ENCODE peak calls at places on chromosome 18, in six cellular contexts. R is Caco-2, F is astrocyte of the cerebellum, W is kidney, Y is mesendoderm, I is H7. D is an unnamed sample.

GRCh38 chr18:31773774-31774476 is 13.2 kb upstream of the SLC25A52 start:
- DNase-seq in F (no peak), R (no peak), I (no peak), Y (no peak), W (no peak), D (no peak)

GRCh38 chr18:58102875-58103274 is 58.8 kb downstream of the NEDD4L start:
- DNase-seq in I (no peak), F (no peak), Y (no peak), R (no peak), W (no peak), D (no peak)

GRCh38 chr18:45571714-45572113 is 43.6 kb upstream of the SLC14A2 start:
- DNase-seq in W (no peak), F (no peak), R (no peak), Y (no peak), I (peak), D (no peak)

GRCh38 chr18:67672719-67673118 is 156.2 kb upstream of the DSEL start:
- DNase-seq in Y (no peak), F (no peak), R (no peak), I (peak), W (no peak), D (no peak)

GRCh38 chr18:54734059-54734458 is 94.2 kb upstream of the RAB27B start:
- DNase-seq in R (no peak), Y (no peak), F (peak), I (no peak), W (no peak), D (peak)

GRCh38 chr18:79856119-79857080 is 58.7 kb downstream of the KCNG2 start:
- DNase-seq in Y (peak), R (peak), I (peak), W (no peak), F (no peak), D (peak)

GRCh38 chr18:60391571-60392226 is 19.1 kb upstream of the MC4R start:
- DNase-seq in F (no peak), R (no peak), W (no peak), I (no peak), Y (no peak), D (no peak)

GRCh38 chr18:57107141-57107832 is 39.6 kb upstream of the BOD1L2 start:
- DNase-seq in F (peak), W (no peak), Y (peak), R (peak), I (peak), D (peak)

GRCh38 chr18:47345996-47346395 is 94.5 kb upstream of the SKOR2 start:
- DNase-seq in W (no peak), F (no peak), Y (no peak), R (no peak), I (no peak), D (no peak)

GRCh38 chr18:24396082-24396623 is 1.5 kb downstream of the OSBPL1A start:
- DNase-seq in F (no peak), W (no peak), Y (no peak), I (no peak), R (no peak), D (no peak)
- H3K4me3 ChIP-seq in F (peak), W (no peak), Y (no peak), I (peak), R (no peak), D (peak)

GRCh38 chr18:63159590-63159989 is 160.0 kb downstream of the BCL2 start:
- DNase-seq in I (no peak), F (no peak), Y (no peak), R (no peak), W (no peak), D (no peak)

GRCh38 chr18:63162271-63163014 is 157.1 kb downstream of the BCL2 start:
- DNase-seq in F (no peak), W (no peak), I (no peak), Y (no peak), R (no peak), D (no peak)

GRCh38 chr18:63160172-63160995 is 159.2 kb downstream of the BCL2 start:
- DNase-seq in R (no peak), W (no peak), F (no peak), I (no peak), Y (no peak), D (no peak)

GRCh38 chr18:63161728-63162195 is 157.8 kb downstream of the BCL2 start:
- DNase-seq in Y (no peak), W (no peak), F (peak), R (peak), I (no peak), D (peak)

DNA sequence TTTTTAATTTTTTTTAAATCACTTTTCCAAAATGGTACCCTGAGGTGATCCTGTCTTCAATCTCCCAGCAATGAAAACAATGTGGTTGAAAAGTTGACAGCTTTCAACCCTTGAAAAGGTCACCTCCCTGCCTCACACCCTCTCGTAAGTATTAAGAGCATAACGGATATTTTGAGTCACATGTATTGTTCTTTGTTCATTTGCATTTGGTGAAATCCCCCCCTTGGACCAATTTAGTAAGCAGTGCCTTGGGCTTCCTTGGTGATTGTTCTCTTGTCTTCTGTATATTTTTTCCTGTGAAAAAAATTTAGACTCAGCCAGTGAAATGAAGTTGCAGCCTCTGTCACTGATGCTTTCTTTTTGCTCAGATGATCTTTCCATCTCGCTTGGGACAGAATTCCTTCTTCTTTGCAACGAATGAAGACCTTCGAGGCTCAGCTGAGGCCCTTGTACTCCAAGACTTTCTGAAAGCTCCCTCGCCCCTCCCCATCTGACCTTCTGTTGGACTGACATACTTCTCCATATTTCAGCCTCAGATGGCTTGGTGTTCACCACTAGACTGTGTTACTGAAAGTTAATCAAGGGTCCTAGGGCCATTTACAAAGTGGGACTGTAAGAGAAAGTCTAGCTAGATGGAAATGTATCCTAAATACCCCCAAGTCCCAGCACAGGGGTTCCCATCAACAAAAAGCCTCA is 158.4 kb downstream of the BCL2 start:
- DNase-seq in I (no peak), F (no peak), Y (no peak), W (no peak), R (no peak), D (no peak)
- H3K4me3 ChIP-seq in I (no peak), F (no peak), Y (no peak), W (no peak), R (no peak), D (no peak)

GRCh38 chr18:4453712-4454547 is 1.2 kb downstream of the DLGAP1 start:
- DNase-seq in Y (peak), W (peak), F (no peak), R (no peak), I (peak), D (no peak)

GRCh38 chr18:4454548-4455112 is 477 bp downstream of the DLGAP1 start:
- DNase-seq in Y (no peak), R (no peak), I (peak), W (peak), F (no peak), D (no peak)

GRCh38 chr18:4450065-4450676 is 4.9 kb downstream of the DLGAP1 start:
- DNase-seq in I (no peak), W (no peak), R (no peak), F (no peak), Y (peak), D (no peak)

DNA sequence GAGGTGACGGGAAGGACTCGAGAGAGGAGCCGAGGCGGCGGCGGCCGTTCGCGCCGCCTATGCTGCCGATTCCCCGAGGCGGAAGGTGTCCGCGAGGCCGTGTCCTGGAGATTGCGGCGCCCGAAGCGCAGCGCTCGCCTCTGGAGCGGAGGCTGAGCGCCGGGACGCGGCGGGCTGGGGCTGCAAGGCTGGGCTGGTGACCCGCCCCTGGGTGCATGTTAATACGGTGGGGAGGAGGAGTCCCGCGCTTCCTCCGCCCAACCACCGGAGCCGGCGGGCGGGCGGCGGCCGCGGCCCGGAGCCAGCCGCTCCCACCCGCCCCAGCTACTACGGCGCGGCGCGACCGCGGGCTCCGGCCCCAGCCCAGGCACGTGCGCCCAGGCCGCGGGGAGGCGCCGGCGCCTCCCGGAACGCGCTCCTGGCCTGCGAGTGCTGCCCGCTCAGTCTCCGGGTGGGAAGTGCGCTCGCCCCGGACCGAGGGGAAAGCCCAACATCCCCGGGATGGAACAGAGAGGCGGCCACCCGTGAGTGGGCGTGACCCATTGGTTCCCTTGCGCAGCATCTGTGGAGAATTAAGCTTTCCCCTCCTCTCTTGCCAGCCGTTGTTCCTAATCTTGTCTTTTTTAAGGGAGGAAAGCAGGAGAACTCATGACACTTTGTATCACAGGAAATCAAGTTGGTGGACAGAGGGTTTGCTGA is at the start of gene DLGAP1:
- DNase-seq in Y (peak), F (peak), I (peak), W (peak), R (no peak), D (no peak)
- H3K4me3 ChIP-seq in Y (peak), F (peak), I (peak), W (no peak), R (no peak), D (peak)

GRCh38 chr18:48548921-48549320 is 10.1 kb downstream of the CTIF start:
- DNase-seq in R (no peak), I (no peak), F (no peak), W (no peak), Y (no peak), D (no peak)
- H3K4me3 ChIP-seq in R (no peak), I (no peak), F (no peak), W (no peak), Y (no peak), D (no peak)

DNA sequence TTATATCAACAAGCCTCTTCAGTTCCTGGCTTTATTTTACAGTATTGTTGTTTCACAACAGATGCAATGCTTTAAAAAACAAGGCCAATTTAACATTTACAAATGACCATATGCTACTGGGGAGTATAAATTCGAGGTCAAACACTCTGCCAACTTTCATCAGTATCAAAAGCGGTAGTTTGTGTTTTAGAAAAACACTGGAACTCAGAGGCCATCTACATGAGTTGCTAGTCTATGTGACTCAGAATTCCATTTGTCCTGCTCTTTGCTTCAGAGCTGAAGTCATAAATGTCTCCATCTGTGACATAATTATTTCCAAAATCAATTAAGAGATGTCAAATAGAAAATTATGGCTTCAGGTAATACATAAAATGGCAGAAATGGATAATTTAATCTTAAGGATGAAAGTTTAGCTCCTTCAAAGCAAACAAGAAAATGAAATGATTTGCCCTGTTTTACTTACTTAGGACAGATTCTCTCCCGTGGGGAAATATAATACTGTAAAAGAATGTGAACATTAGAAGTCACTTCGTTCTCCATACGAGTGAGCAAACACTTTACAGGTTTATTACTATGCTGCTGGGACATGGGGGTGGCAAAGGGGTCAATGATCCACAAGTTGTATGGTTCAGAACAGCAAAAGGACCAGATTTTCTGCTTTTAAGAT is 3.7 kb downstream of the MEX3C start:
- DNase-seq in Y (no peak), W (no peak), R (no peak), I (no peak), F (no peak), D (no peak)
- H3K4me3 ChIP-seq in Y (no peak), W (no peak), R (no peak), I (no peak), F (peak), D (peak)

GRCh38 chr18:48832961-48833700 is 117.6 kb downstream of the SMAD7 start:
- DNase-seq in W (peak), R (peak), I (no peak), F (peak), Y (peak), D (no peak)
- H3K4me3 ChIP-seq in W (no peak), R (no peak), I (no peak), F (no peak), Y (no peak), D (no peak)

GRCh38 chr18:76530391-76530790 is 35.3 kb upstream of the ZNF516 start:
- DNase-seq in Y (no peak), I (no peak), R (no peak), F (no peak), W (no peak), D (no peak)

GRCh38 chr18:76530846-76531245 is 35.8 kb upstream of the ZNF516 start:
- DNase-seq in F (no peak), Y (no peak), I (no peak), R (no peak), W (no peak), D (no peak)

GRCh38 chr18:76532875-76533274 is 37.8 kb upstream of the ZNF516 start:
- DNase-seq in I (no peak), Y (no peak), F (no peak), R (no peak), W (no peak), D (no peak)

GRCh38 chr18:76528477-76529432 is 33.7 kb upstream of the ZNF516 start:
- DNase-seq in W (peak), F (no peak), R (peak), Y (peak), I (peak), D (peak)

GRCh38 chr18:76529433-76529811 is 34.4 kb upstream of the ZNF516 start:
- DNase-seq in R (no peak), Y (no peak), I (peak), W (no peak), F (no peak), D (no peak)
- H3K4me3 ChIP-seq in R (no peak), Y (no peak), I (no peak), W (peak), F (no peak), D (peak)